ENCODE peak calls at places on chromosomes 7 and 10, in eight cellular contexts. M, U, E, V, T, C, W and G are unnamed samples.

GRCh38 chr10:94439275-94439861 is 37.0 kb downstream of the TBC1D12 start:
- DNase-seq in E (peak), C (no peak), V (no peak), U (no peak), T (no peak), M (no peak), W (no peak), G (no peak)

GRCh38 chr7:152968003-152968402 is 208.5 kb downstream of the ACTR3B start:
- DNase-seq in V (no peak), W (no peak), T (no peak), U (peak), M (no peak), E (no peak), C (no peak), G (no peak)

GRCh38 chr10:113446739-113447138 is 106.1 kb upstream of the HABP2 start:
- DNase-seq in V (no peak), C (no peak), W (no peak), E (no peak), M (no peak), U (no peak), T (no peak), G (no peak)

GRCh38 chr10:25026463-25026862 is 10.1 kb downstream of the THNSL1 start:
- DNase-seq in U (peak), W (no peak), V (no peak), T (no peak), E (no peak), C (no peak), M (no peak), G (no peak)

GRCh38 chr7:91263359-91264082 is 712 bp upstream of the FZD1 start:
- DNase-seq in E (peak), M (peak), W (no peak), T (no peak), V (peak), C (no peak), U (no peak), G (peak)

GRCh38 chr7:18425873-18426520 is 69.6 kb upstream of the HDAC9 start:
- DNase-seq in E (no peak), W (no peak), C (no peak), U (no peak), V (no peak), M (no peak), T (no peak), G (no peak)

GRCh38 chr10:76197293-76197692 is 765.9 kb downstream of the LRMDA start:
- DNase-seq in U (no peak), W (no peak), E (no peak), M (no peak), V (no peak), T (no peak), C (no peak), G (no peak)

GRCh38 chr7:76405738-76406137 is 3.8 kb downstream of the SSC4D start:
- DNase-seq in M (no peak), W (no peak), V (no peak), T (no peak), C (no peak), E (no peak), U (no peak), G (no peak)

GRCh38 chr7:146116452-146117219 is at the start of gene CNTNAP2:
- DNase-seq in T (no peak), W (no peak), M (no peak), C (no peak), V (no peak), U (peak), E (no peak), G (no peak)

GRCh38 chr7:50307368-50308012 is 3.0 kb downstream of the IKZF1 start:
- DNase-seq in W (no peak), M (no peak), V (peak), E (no peak), T (no peak), C (peak), U (no peak), G (no peak)

GRCh38 chr7:38463277-38464224 is 167.6 kb downstream of the AMPH start:
- DNase-seq in W (no peak), M (peak), U (no peak), C (peak), T (peak), V (peak), E (peak), G (no peak)

GRCh38 chr7:24717694-24718320 is 39.5 kb downstream of the GSDME start:
- DNase-seq in V (no peak), M (no peak), E (no peak), T (no peak), C (no peak), U (no peak), W (no peak), G (no peak)

GRCh38 chr7:44128721-44129582 is 5.6 kb upstream of the POLD2 start:
- DNase-seq in V (no peak), C (no peak), M (no peak), W (no peak), T (no peak), E (peak), U (no peak), G (no peak)

GRCh38 chr10:29713450-29713849 is 78.7 kb upstream of the SVIL start:
- DNase-seq in U (no peak), W (no peak), M (no peak), C (no peak), T (no peak), V (no peak), E (no peak), G (no peak)

GRCh38 chr10:12741255-12741915 is 260.1 kb downstream of the CCDC3 start:
- DNase-seq in E (peak), W (no peak), M (peak), U (no peak), V (no peak), C (no peak), T (no peak), G (no peak)

GRCh38 chr10:33937987-33938386 is 603.5 kb upstream of the NRP1 start:
- DNase-seq in M (no peak), W (no peak), E (no peak), V (no peak), U (no peak), C (no peak), T (no peak), G (no peak)

GRCh38 chr10:77332256-77332655 is 305.4 kb downstream of the KCNMA1 start:
- DNase-seq in T (no peak), U (no peak), V (no peak), E (no peak), C (no peak), M (no peak), W (no peak), G (no peak)

GRCh38 chr10:46787321-46787615 is 124.0 kb upstream of the PTPN20 start:
- DNase-seq in M (no peak), U (peak), E (no peak), C (no peak), W (no peak), T (no peak), V (peak), G (no peak)

GRCh38 chr10:72573079-72573478 is 52.8 kb downstream of the MICU1 start:
- DNase-seq in V (no peak), T (no peak), C (no peak), M (no peak), E (no peak), W (no peak), U (no peak), G (no peak)

GRCh38 chr7:139043823-139044812 is 8.3 kb upstream of the ZC3HAV1L start:
- DNase-seq in V (peak), U (no peak), C (peak), W (no peak), E (no peak), T (no peak), M (no peak), G (no peak)

GRCh38 chr10:13271552-13272163 is 28.2 kb downstream of the PHYH start:
- DNase-seq in U (no peak), M (no peak), C (peak), E (peak), W (peak), T (peak), V (peak), G (peak)

GRCh38 chr10:24894728-24895127 is 57.7 kb downstream of the PRTFDC1 start:
- DNase-seq in U (no peak), M (no peak), E (no peak), T (no peak), W (no peak), C (peak), V (no peak), G (no peak)

GRCh38 chr10:50621981-50622496 is 1.7 kb downstream of the SGMS1 start:
- DNase-seq in W (peak), U (peak), M (peak), C (peak), T (peak), E (peak), V (peak), G (peak)

GRCh38 chr10:49364747-49365146 is 31.1 kb downstream of the DRGX start:
- DNase-seq in T (no peak), W (no peak), E (no peak), U (no peak), M (no peak), C (no peak), V (no peak), G (no peak)

GRCh38 chr10:49363309-49364031 is 32.4 kb downstream of the DRGX start:
- DNase-seq in M (peak), T (no peak), W (no peak), C (no peak), E (no peak), V (no peak), U (no peak), G (no peak)

GRCh38 chr10:49361178-49361554 is 34.7 kb downstream of the DRGX start:
- DNase-seq in M (no peak), E (no peak), T (no peak), U (no peak), V (no peak), W (no peak), C (no peak), G (peak)

GRCh38 chr10:49361735-49362568 is 33.9 kb downstream of the DRGX start:
- DNase-seq in E (no peak), U (no peak), V (no peak), W (no peak), T (no peak), C (no peak), M (peak), G (peak)

DNA sequence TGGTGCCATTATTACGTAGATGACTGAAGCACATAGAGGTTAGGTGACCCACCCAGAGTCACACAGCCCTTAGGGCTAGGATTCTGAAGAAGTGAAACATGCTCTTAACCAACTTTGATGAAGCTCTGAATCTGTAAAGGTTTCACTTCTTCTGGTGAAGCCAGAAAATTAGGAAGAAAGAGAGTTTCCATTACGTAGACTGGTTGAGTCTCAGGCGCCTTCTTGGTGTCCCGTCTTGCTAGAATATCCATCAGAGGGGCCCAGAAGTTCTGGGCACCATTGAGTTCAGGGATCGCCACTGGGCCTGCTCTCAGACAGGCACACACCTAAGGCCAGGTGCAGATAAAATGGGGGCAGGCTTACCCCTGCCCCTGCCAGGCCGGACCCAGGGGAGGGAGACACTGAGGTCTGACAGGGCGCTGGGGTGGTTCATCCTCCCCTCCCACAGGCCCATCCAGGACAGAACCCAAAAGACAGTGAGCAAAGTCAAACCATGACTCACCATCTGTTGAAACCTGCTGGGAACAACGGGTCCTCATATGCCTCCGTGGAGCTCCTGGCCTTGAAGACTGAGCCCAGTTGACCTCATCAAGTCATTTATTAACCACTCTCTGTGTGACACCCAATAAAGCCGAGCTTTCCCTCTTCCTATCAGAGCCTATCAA is 33.2 kb downstream of the DRGX start:
- DNase-seq in W (no peak), T (no peak), M (peak), V (no peak), C (no peak), E (no peak), U (no peak), G (no peak)
- H3K27ac ChIP-seq in W (no peak), T (no peak), M (no peak), V (no peak), C (no peak), E (no peak), U (no peak), G (no peak)

GRCh38 chr7:116710764-116711452 is 38.9 kb downstream of the MET start:
- DNase-seq in T (no peak), E (no peak), M (no peak), C (no peak), U (no peak), V (no peak), W (no peak), G (no peak)
- H3K27ac ChIP-seq in T (no peak), E (no peak), M (no peak), C (no peak), U (peak), V (no peak), W (peak), G (no peak)

GRCh38 chr10:1197384-1197783 is 141.2 kb downstream of the WDR37 start:
- DNase-seq in C (no peak), M (no peak), V (no peak), W (no peak), E (no peak), T (no peak), U (no peak), G (no peak)
- H3K27ac ChIP-seq in C (no peak), M (no peak), V (no peak), W (no peak), E (no peak), T (no peak), U (no peak), G (no peak)

GRCh38 chr10:97522937-97523336 is 24.2 kb downstream of the UBTD1 start:
- DNase-seq in E (no peak), W (no peak), T (no peak), C (no peak), M (no peak), U (no peak), V (no peak), G (no peak)

GRCh38 chr10:97522071-97522470 is 23.3 kb downstream of the UBTD1 start:
- DNase-seq in W (no peak), V (no peak), E (no peak), M (no peak), C (no peak), U (no peak), T (no peak), G (no peak)

GRCh38 chr10:97519342-97519741 is 20.6 kb downstream of the UBTD1 start:
- DNase-seq in W (no peak), U (no peak), T (no peak), C (no peak), V (no peak), E (no peak), M (no peak), G (no peak)

GRCh38 chr10:97520520-97520919 is 21.8 kb downstream of the UBTD1 start:
- DNase-seq in U (no peak), T (no peak), W (no peak), M (no peak), V (no peak), E (no peak), C (no peak), G (no peak)

GRCh38 chr10:97520978-97521761 is 22.4 kb downstream of the UBTD1 start:
- DNase-seq in U (no peak), E (no peak), M (no peak), V (no peak), C (no peak), T (no peak), W (no peak), G (no peak)
- H3K27ac ChIP-seq in U (no peak), E (peak), M (no peak), V (no peak), C (no peak), T (peak), W (no peak), G (no peak)

GRCh38 chr7:17304926-17305325 is 6.5 kb downstream of the AHR start:
- DNase-seq in U (peak), M (no peak), V (peak), W (no peak), E (no peak), C (no peak), T (no peak), G (no peak)
- H3K27ac ChIP-seq in U (peak), M (peak), V (peak), W (peak), E (no peak), C (no peak), T (peak), G (peak)

GRCh38 chr10:87740232-87740631 is 77.8 kb downstream of the ATAD1 start:
- DNase-seq in T (no peak), U (peak), C (no peak), W (no peak), V (no peak), E (no peak), M (no peak), G (no peak)
- H3K27ac ChIP-seq in T (peak), U (no peak), C (no peak), W (peak), V (no peak), E (no peak), M (no peak), G (no peak)

DNA sequence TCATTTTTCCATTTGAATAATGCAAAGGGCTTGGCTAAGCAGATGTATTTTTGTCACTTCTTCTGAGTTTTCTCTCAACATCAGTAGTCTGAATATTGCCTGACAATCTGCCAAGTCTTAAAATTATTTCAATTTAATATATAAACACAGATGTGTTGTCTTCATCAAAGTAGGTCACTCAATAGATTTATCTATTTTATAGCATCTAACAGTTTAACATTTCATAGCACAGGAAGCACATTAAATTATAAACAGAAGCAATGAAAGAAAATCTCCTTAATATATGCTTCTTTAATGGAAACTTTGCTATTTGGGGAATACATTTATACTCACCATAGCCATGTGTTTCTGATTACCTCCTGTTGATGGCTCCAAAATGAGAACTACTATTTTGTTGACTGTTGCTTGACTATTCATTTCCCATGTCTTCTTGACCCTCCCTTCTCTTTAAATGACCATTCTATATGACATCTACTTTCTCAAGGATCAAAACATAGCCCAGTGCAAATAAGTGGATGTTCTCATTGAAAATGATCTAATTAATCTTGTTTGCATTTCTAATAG is 4.6 kb downstream of the CPED1 start:
- DNase-seq in U (no peak), T (no peak), C (no peak), E (no peak), M (no peak), V (no peak), W (no peak), G (no peak)
- H3K27ac ChIP-seq in U (no peak), T (no peak), C (no peak), E (peak), M (peak), V (no peak), W (no peak), G (no peak)

GRCh38 chr7:39621784-39622411 is 1.5 kb upstream of the RALA start:
- DNase-seq in V (no peak), T (no peak), M (no peak), C (no peak), E (no peak), U (peak), W (no peak), G (no peak)
- H3K27ac ChIP-seq in V (no peak), T (peak), M (peak), C (no peak), E (no peak), U (peak), W (peak), G (no peak)